ENCODE peak calls at places on chromosomes 16 and 17, in ten cellular contexts. F is fibroblast of mammary gland, U is AG04450, H is choroid plexus epithelial cell, B is astrocyte of the spinal cord, V is fibroblast of pulmonary artery, A is psoas muscle, S is astrocyte of the cerebellum, R is coronary artery, I is heart left ventricle. L is an unnamed sample.

GRCh38 chr17:60851181-60851580 is 173.5 kb downstream of the BCAS3 start:
- DNase-seq in F (no peak), V (no peak), A (no peak), H (no peak), B (no peak), U (no peak), I (no peak), R (no peak), S (no peak), L (no peak)

GRCh38 chr16:86042996-86043725 is 144.2 kb downstream of the IRF8 start:
- DNase-seq in H (no peak), I (no peak), S (no peak), U (no peak), V (no peak), R (no peak), B (no peak), F (no peak), A (no peak), L (no peak)

GRCh38 chr17:18176152-18176551 is 7.5 kb upstream of the ALKBH5 start:
- DNase-seq in A (no peak), U (no peak), R (no peak), F (no peak), I (no peak), S (no peak), B (no peak), H (no peak), V (no peak), L (no peak)

GRCh38 chr16:2251281-2252111 is at the start of gene ECI1:
- DNase-seq in V (peak; percentile 96), A (peak; percentile 99), B (peak; percentile 96), F (peak; percentile 93), I (peak; percentile 97), U (peak; percentile 85), H (peak; percentile 93), R (peak; percentile 96), S (peak; percentile 67), L (peak; percentile 95)

GRCh38 chr17:27233059-27233458 is 60.9 kb upstream of the WSB1 start:
- DNase-seq in R (no peak), I (no peak), U (no peak), A (no peak), S (no peak), H (no peak), B (no peak), F (no peak), V (no peak), L (no peak)

GRCh38 chr16:75267631-75268264 is 16.3 kb upstream of the BCAR1 start:
- DNase-seq in U (no peak), S (no peak), A (peak; percentile 91), R (peak; percentile 77), I (peak; percentile 70), F (peak; percentile 57), V (no peak), B (peak; percentile 58), H (peak; percentile 28), L (peak; percentile 28)

GRCh38 chr17:37388266-37388665 is 12.5 kb downstream of the C17orf78 start:
- DNase-seq in F (peak; percentile 55), I (no peak), A (no peak), B (peak; percentile 33), S (no peak), U (no peak), V (peak; percentile 13), R (no peak), H (peak; percentile 40), L (peak; percentile 42)

GRCh38 chr17:78381601-78382168 is 3.2 kb downstream of the PGS1 start:
- DNase-seq in F (peak; percentile 62), B (peak; percentile 48), U (no peak), I (no peak), V (no peak), S (no peak), H (no peak), R (no peak), A (no peak), L (no peak)

GRCh38 chr17:1997587-1998425 is 27.3 kb downstream of the RTN4RL1 start:
- DNase-seq in R (no peak), H (no peak), A (no peak), S (no peak), F (no peak), I (no peak), V (no peak), B (no peak), U (no peak), L (no peak)
- TF ChIP-seq CTCF in R (no peak), H (no peak), A (no peak), S (no peak), F (no peak), I (no peak), V (no peak), B (no peak), U (no peak), L (no peak)

DNA sequence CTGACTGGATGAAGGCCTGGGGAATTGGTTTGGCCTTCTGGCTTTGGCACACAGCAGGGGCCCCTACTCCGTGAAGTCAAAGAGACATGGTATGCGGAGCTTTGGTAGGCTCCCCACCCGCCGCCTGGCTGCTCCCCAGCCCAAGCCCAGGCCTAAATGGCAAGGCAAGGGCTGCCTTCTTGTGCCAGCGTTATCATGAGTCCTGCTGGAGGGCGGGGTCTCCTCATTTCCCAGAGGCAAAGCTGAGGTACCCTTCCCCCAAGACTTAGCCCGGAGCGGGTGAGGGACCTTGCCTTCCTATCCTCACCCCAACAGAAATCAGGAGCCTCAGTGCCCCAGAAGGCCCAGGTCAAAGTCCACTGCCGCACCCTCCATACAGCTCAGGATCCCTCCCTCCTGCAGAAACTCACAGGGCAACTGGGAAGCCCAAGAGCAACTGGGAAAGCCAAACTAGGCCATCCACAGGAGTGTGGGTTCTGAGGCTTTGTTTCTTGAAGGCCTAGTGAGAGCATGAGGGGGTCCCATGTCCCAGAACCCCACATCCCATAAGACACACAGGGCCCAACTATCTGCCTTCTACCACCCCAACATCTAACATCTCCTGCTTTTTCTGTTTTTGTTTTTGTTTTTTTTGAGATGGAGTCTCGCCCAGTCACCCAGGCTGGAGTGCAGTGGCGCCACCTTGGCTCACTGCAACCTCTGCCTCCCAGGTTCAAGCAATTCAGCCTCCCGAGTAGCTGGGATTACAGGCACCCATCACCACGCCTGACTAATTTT is 9.3 kb downstream of the PGAP3 start:
- DNase-seq in U (no peak), F (no peak), V (no peak), B (no peak), I (no peak), R (no peak), S (no peak), A (peak; percentile 52), H (no peak), L (no peak)
- H3K4me3 ChIP-seq in U (no peak overlapping the region), F (no peak overlapping the region), V (no peak overlapping the region), B (no peak overlapping the region), I (no peak overlapping the region), R (peak overlapping the region; percentile 31), S (no peak overlapping the region), A (peak overlapping the region; percentile 34), H (no peak overlapping the region), L (no peak overlapping the region)

GRCh38 chr16:71287903-71288302 is 1.3 kb downstream of the CMTR2 start:
- DNase-seq in S (no peak), F (no peak), B (no peak), H (no peak), R (no peak), A (no peak), I (no peak), U (no peak), V (no peak), L (no peak)

GRCh38 chr16:71289732-71290062 is 495 bp upstream of the CMTR2 start:
- DNase-seq in U (no peak), A (no peak), H (no peak), S (no peak), V (no peak), R (no peak), F (no peak), I (no peak), B (no peak), L (no peak)

GRCh38 chr16:71288570-71288889 is 672 bp downstream of the CMTR2 start:
- DNase-seq in U (no peak), S (no peak), B (no peak), H (peak; percentile 41), F (peak; percentile 12), I (no peak), V (peak; percentile 8), A (no peak), R (no peak), L (no peak)

GRCh38 chr16:71288890-71289731 is at the start of gene CMTR2:
- DNase-seq in H (peak; percentile 98), U (peak; percentile 96), I (peak; percentile 93), B (peak; percentile 97), A (peak; percentile 97), V (peak; percentile 98), F (peak; percentile 95), S (peak; percentile 90), R (peak; percentile 97), L (peak; percentile 96)

GRCh38 chr16:71287454-71287853 is 1.7 kb downstream of the CMTR2 start:
- DNase-seq in A (no peak), V (no peak), H (no peak), R (no peak), I (no peak), U (no peak), B (no peak), S (no peak), F (no peak), L (no peak)
- TF ChIP-seq CTCF in A (no peak), V (no peak), H (no peak), R (no peak), I (no peak), U (no peak), B (no peak), S (no peak), F (no peak), L (no peak)

GRCh38 chr16:70686376-70687171 is 721 bp upstream of the MTSS2 start:
- DNase-seq in U (no peak), F (no peak), B (no peak), I (no peak), S (no peak), R (no peak), A (peak; percentile 56), V (no peak), H (no peak), L (no peak)
- H3K4me3 ChIP-seq in U (peak overlapping the region; percentile 41), F (peak overlapping the region; percentile 23), B (peak overlapping the region; percentile 29), I (peak overlapping the region; percentile 21), S (peak overlapping the region; percentile 27), R (peak overlapping the region; percentile 86), A (peak overlapping the region; percentile 59), V (peak overlapping the region; percentile 25), H (peak overlapping the region; percentile 85), L (peak overlapping the region; percentile 45)